ENCODE peak calls at places on chromosomes 2 and 18, in ten cellular contexts. Q, E, Z, T, N, G, L, B, K and I are unnamed samples.

GRCh38 chr2:132804045-132804444 is 134.0 kb upstream of the LYPD1 start:
- DNase-seq in Q (no peak), N (no peak), Z (peak; percentile 41), E (no peak), G (peak; percentile 69), T (peak; percentile 70), K (peak; percentile 30), B (no peak), L (peak; percentile 23), I (no peak)

GRCh38 chr18:63731215-63731614 is 28.5 kb downstream of the SERPINB11 start:
- DNase-seq in Q (no peak), B (no peak), L (no peak), E (no peak), N (no peak), T (no peak), Z (no peak), K (no peak), G (no peak), I (no peak)

GRCh38 chr18:25310045-25310444 is 41.9 kb downstream of the ZNF521 start:
- DNase-seq in L (no peak), K (no peak), Z (peak; percentile 56), Q (no peak), T (peak; percentile 70), G (peak; percentile 89), N (no peak), B (no peak), E (no peak), I (no peak)

GRCh38 chr2:189327879-189328351 is 113.4 kb upstream of the WDR75 start:
- DNase-seq in G (no peak), K (no peak), B (no peak), N (no peak), T (peak; percentile 46), Q (no peak), L (no peak), Z (no peak), E (no peak), I (no peak)

GRCh38 chr2:76197842-76198448 is 487.2 kb upstream of the GCFC2 start:
- DNase-seq in E (no peak), T (peak; percentile 22), Z (peak; percentile 10), K (no peak), G (peak; percentile 33), L (peak; percentile 33), N (peak; percentile 46), B (peak; percentile 86), Q (no peak), I (no peak)

GRCh38 chr2:151973013-151973900 is 125.6 kb downstream of the CACNB4 start:
- DNase-seq in B (no peak), N (no peak), K (no peak), Q (no peak), Z (no peak), E (no peak), G (no peak), T (no peak), L (no peak), I (no peak)

GRCh38 chr18:505483-506122 is 5.1 kb upstream of the COLEC12 start:
- DNase-seq in Z (no peak), B (no peak), N (no peak), L (no peak), T (no peak), Q (no peak), G (no peak), E (peak; percentile 56), K (no peak), I (no peak)

GRCh38 chr18:25230658-25231326 is 121.2 kb downstream of the ZNF521 start:
- DNase-seq in E (no peak), Q (no peak), K (peak; percentile 88), B (peak; percentile 39), T (peak; percentile 70), G (peak; percentile 66), Z (peak; percentile 90), L (peak; percentile 81), N (no peak), I (peak; percentile 68)

GRCh38 chr2:12619975-12620374 is 96.8 kb upstream of the TRIB2 start:
- DNase-seq in B (no peak), K (peak; percentile 3), Q (peak; percentile 43), Z (peak; percentile 99), T (peak; percentile 84), G (peak; percentile 93), L (no peak), N (no peak), E (no peak), I (no peak)

GRCh38 chr18:12543697-12544096 is 114.2 kb downstream of the SPIRE1 start:
- DNase-seq in B (no peak), N (no peak), Z (no peak), K (no peak), Q (no peak), E (no peak), T (peak; percentile 16), G (peak; percentile 41), L (no peak), I (no peak)

GRCh38 chr2:176419591-176420071 is 150.4 kb downstream of the MTX2 start:
- DNase-seq in Z (no peak), B (no peak), K (no peak), T (peak; percentile 85), L (no peak), G (peak; percentile 70), Q (no peak), N (no peak), E (no peak), I (no peak)

GRCh38 chr2:166382-166781 is 97.5 kb downstream of the SH3YL1 start:
- DNase-seq in G (no peak), B (no peak), N (no peak), E (no peak), Z (no peak), L (no peak), T (no peak), Q (no peak), K (no peak), I (no peak)

GRCh38 chr2:61633250-61633649 is 95.1 kb upstream of the XPO1 start:
- DNase-seq in K (no peak), E (no peak), T (no peak), G (no peak), B (no peak), L (no peak), Q (no peak), Z (no peak), N (no peak), I (no peak)

GRCh38 chr2:12334289-12335003 is 382.3 kb upstream of the TRIB2 start:
- DNase-seq in N (no peak), L (no peak), B (no peak), T (no peak), Z (no peak), E (no peak), G (no peak), K (no peak), Q (no peak), I (no peak)

GRCh38 chr2:127811397-127811860 is 458 bp upstream of the WDR33 start:
- DNase-seq in L (no peak), Q (no peak), B (no peak), K (no peak), N (no peak), G (no peak), T (no peak), Z (no peak), E (no peak), I (peak; percentile 63)

GRCh38 chr18:79386547-79386946 is 9.2 kb upstream of the NFATC1 start:
- DNase-seq in B (no peak), L (no peak), E (no peak), N (no peak), G (no peak), K (no peak), Z (no peak), T (no peak), Q (no peak), I (no peak)

GRCh38 chr2:72685666-72686065 is 140.2 kb downstream of the EXOC6B start:
- DNase-seq in N (no peak), Q (no peak), E (no peak), B (peak; percentile 12), T (no peak), Z (no peak), K (no peak), L (no peak), G (no peak), I (no peak)

GRCh38 chr2:53958443-53958842 is 12.3 kb downstream of the PSME4 start:
- DNase-seq in T (no peak), Q (no peak), K (no peak), Z (no peak), N (no peak), L (no peak), B (no peak), G (no peak), E (no peak), I (no peak)

GRCh38 chr2:209431701-209432100 is 7.9 kb downstream of the MAP2 start:
- DNase-seq in T (peak; percentile 83), L (no peak), G (peak; percentile 95), Z (no peak), Q (peak; percentile 86), N (no peak), B (peak; percentile 24), E (no peak), K (no peak), I (no peak)

GRCh38 chr2:195535911-195536522 is 121.0 kb upstream of the SLC39A10 start:
- DNase-seq in T (no peak), G (no peak), Z (no peak), N (peak; percentile 50), E (peak; percentile 36), K (peak; percentile 15), Q (no peak), L (peak; percentile 23), B (no peak), I (no peak)

GRCh38 chr18:35582310-35582682 is 756 bp downstream of the GALNT1 start:
- DNase-seq in Z (no peak), Q (no peak), N (no peak), E (no peak), L (no peak), G (no peak), K (no peak), B (no peak), T (peak; percentile 8), I (peak; percentile 6)

GRCh38 chr2:167451496-167452289 is 563.4 kb downstream of the XIRP2 start:
- DNase-seq in E (no peak), Z (no peak), G (no peak), T (no peak), N (no peak), K (no peak), B (no peak), Q (no peak), L (no peak), I (no peak)

GRCh38 chr2:239443666-239444567 is 43.1 kb upstream of the HDAC4 start:
- DNase-seq in T (peak; percentile 30), L (no peak), E (no peak), K (no peak), N (no peak), B (no peak), Q (peak; percentile 60), Z (no peak), G (peak; percentile 65), I (no peak)

GRCh38 chr2:235811446-235812184 is 317.8 kb downstream of the AGAP1 start:
- DNase-seq in L (no peak), Q (no peak), K (no peak), G (no peak), E (no peak), B (no peak), Z (no peak), T (no peak), N (no peak), I (no peak)

GRCh38 chr2:217909156-217909820 is 93.5 kb downstream of the TNS1 start:
- DNase-seq in L (no peak), E (no peak), Z (no peak), T (no peak), Q (no peak), B (no peak), K (no peak), G (no peak), N (no peak), I (no peak)

GRCh38 chr2:120768112-120769048 is 32.7 kb downstream of the GLI2 start:
- DNase-seq in K (no peak), T (no peak), B (no peak), G (no peak), E (no peak), N (no peak), L (no peak), Z (no peak), Q (no peak), I (no peak)

GRCh38 chr2:11140492-11140891 is 14.8 kb upstream of the SLC66A3 start:
- DNase-seq in T (peak; percentile 42), G (peak; percentile 31), Z (no peak), K (no peak), E (no peak), B (no peak), Q (no peak), N (no peak), L (no peak), I (no peak)

GRCh38 chr18:8287184-8287885 is 321.9 kb upstream of the RAB12 start:
- DNase-seq in T (no peak), L (no peak), Q (no peak), G (no peak), B (no peak), K (no peak), N (no peak), E (no peak), Z (no peak), I (no peak)